ENCODE peak calls at places on chromosomes 2 and 18, in six cellular contexts. Q, J, K, H, C and L are unnamed samples.

GRCh38 chr2:131043199-131044077 is 49.8 kb downstream of the FAM168B start:
- DNase-seq in C (no peak), K (no peak), J (no peak), Q (no peak), H (no peak), L (no peak)

GRCh38 chr2:222796413-222797103 is 64.3 kb upstream of the ACSL3 start:
- DNase-seq in Q (no peak), J (no peak), K (no peak), C (no peak), H (peak), L (no peak)

GRCh38 chr2:241412144-241412543 is 56.1 kb downstream of the FARP2 start:
- DNase-seq in Q (no peak), K (peak), C (no peak), J (no peak), H (peak), L (no peak)

GRCh38 chr2:20135631-20136050 is 84.2 kb upstream of the LAPTM4A start:
- DNase-seq in Q (peak), J (no peak), C (no peak), K (peak), H (peak), L (no peak)

GRCh38 chr18:23487738-23488625 is 15.3 kb upstream of the RMC1 start:
- DNase-seq in Q (peak), H (peak), C (no peak), K (peak), J (peak), L (no peak)

GRCh38 chr2:221997100-221997499 is 301.7 kb downstream of the PAX3 start:
- DNase-seq in C (no peak), K (peak), H (peak), Q (no peak), J (no peak), L (no peak)

GRCh38 chr2:117832905-117833613 is 18.6 kb downstream of the DDX18 start:
- DNase-seq in K (peak), J (peak), H (peak), C (no peak), Q (no peak), L (no peak)

GRCh38 chr2:146228659-146229058 is 1616.2 kb upstream of the ACVR2A start:
- DNase-seq in J (no peak), H (no peak), C (no peak), K (no peak), Q (peak), L (no peak)

GRCh38 chr18:67218556-67218955 is 298.0 kb downstream of the DSEL start:
- DNase-seq in J (no peak), H (no peak), K (peak), C (no peak), Q (no peak), L (no peak)

GRCh38 chr2:114543106-114543806 is 100.8 kb downstream of the DPP10 start:
- DNase-seq in C (no peak), J (no peak), H (peak), K (peak), Q (no peak), L (no peak)

GRCh38 chr18:28834889-28835288 is 658.0 kb upstream of the CDH2 start:
- DNase-seq in C (no peak), K (peak), H (peak), Q (no peak), J (no peak), L (no peak)

GRCh38 chr2:133266926-133267590 is 301.2 kb downstream of the NCKAP5 start:
- DNase-seq in K (peak), J (no peak), H (no peak), Q (no peak), C (no peak), L (no peak)

GRCh38 chr18:28682912-28683311 is 506.0 kb upstream of the CDH2 start:
- DNase-seq in K (no peak), Q (no peak), C (no peak), J (no peak), H (no peak), L (no peak)

DNA sequence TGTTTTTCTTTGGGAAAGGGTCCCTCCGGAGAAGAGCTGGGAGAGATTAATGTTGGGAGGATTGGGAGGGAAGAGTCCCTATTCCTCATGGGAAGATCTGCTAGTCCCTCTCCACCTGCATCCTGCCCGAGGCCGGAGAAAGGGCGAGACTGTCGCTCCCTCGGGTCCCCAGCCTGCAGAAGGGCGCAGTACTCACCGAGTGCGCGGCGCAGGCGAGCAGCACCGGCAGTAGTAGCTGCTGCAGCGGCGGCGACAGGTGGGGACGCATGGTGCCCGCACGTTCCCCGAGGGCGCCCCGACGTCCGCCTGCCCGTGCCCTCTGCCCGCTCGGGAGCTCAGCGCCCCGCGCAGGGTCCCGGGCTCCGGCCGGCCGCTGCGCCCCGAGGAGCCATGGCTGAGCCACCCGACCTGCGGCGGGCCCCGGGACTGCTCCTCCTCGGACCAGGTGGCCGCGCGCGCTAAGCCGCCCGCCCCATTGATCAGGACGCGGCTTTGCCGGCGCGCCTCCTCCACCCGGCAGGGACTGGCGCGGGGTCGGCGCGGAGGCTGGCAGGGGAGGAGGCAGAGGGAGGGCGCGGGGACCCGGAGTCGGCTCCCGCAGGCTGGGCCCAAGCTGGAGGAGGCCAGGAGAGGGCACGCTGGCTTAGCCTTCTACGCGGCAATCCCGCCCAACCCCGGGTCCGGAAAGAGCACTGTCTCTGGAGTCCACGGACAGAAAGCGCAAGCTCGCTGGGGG is at the start of gene SCTR:
- DNase-seq in C (no peak), H (no peak), Q (no peak), J (no peak), K (no peak), L (no peak)
- H3K4me3 ChIP-seq in C (no peak), H (no peak), Q (no peak), J (no peak), K (no peak), L (no peak)

DNA sequence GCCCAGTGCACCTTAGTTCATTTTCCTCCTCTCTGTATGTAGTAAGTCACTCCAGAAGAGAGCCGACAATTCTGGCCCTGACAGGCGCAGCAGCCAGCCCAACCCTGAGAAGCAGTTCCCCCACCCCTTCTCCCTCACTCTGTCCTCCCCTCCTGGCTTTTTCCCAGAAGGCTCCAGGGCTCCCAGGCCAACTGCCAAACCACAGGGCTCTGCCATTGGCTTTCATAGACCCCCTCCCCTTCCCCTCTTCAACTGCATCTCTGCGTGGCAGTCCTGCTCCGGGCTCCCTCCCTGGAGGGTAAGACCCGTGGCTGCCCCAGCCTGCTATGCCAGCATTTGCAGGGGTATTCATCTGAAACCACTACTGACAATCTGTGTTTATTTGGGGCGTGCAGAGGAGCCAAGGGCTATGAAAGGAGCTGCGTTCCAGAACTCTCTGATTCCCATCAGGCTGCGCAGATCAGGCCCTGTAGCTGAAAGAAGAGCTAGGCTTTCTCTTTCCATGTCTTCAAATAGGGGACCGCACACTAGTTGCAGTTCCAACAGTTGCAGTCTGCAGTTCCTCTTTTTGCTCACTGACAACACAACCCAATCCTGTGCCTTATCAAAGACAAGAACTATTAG is 388.6 kb upstream of the TNP1 start:
- DNase-seq in C (no peak), K (no peak), Q (no peak), J (no peak), H (peak), L (no peak)
- H3K4me3 ChIP-seq in C (no peak), K (no peak), Q (no peak), J (no peak), H (peak), L (peak)

GRCh38 chr2:47891369-47892337 is 14.6 kb downstream of the FBXO11 start:
- DNase-seq in H (peak), J (no peak), Q (no peak), K (peak), C (no peak), L (no peak)
- H3K4me3 ChIP-seq in H (no peak), J (no peak), Q (no peak), K (no peak), C (no peak), L (no peak)

GRCh38 chr2:85410584-85411404 is 628 bp upstream of the CAPG start:
- DNase-seq in C (no peak), J (no peak), H (no peak), K (peak), Q (no peak), L (no peak)
- H3K4me3 ChIP-seq in C (no peak), J (no peak), H (no peak), K (peak), Q (no peak), L (peak)

GRCh38 chr2:177429688-177430325 is 37.2 kb downstream of the AGPS start:
- DNase-seq in Q (no peak), C (no peak), J (no peak), K (peak), H (peak), L (no peak)
- H3K4me3 ChIP-seq in Q (no peak), C (no peak), J (no peak), K (no peak), H (no peak), L (no peak)

GRCh38 chr2:150484461-150484931 is 3.0 kb downstream of the RND3 start:
- DNase-seq in Q (no peak), C (no peak), H (peak), J (no peak), K (peak), L (no peak)
- H3K4me3 ChIP-seq in Q (no peak), C (peak), H (peak), J (no peak), K (peak), L (peak)